ENCODE peak calls at places on chromosomes 11 and 22, in nine cellular contexts. M is ovary, W is transverse colon, H is K562, G is tibial nerve, L is A549, R is HepG2, J is GM12878, C is stomach. A is an unnamed sample.

GRCh38 chr11:128790200-128790599 is 76.9 kb downstream of the KCNJ1 start:
- DNase-seq in J (no peak), W (no peak), G (peak), M (no peak), R (no peak), C (no peak), H (no peak), L (no peak), A (no peak)

GRCh38 chr11:86487670-86488069 is 113.0 kb downstream of the CCDC81 start:
- DNase-seq in W (no peak), G (no peak), L (no peak), C (no peak), J (no peak), H (no peak), R (no peak), M (no peak), A (no peak)

GRCh38 chr11:94553938-94554337 is 10.2 kb downstream of the FUT4 start:
- DNase-seq in W (no peak), G (no peak), L (no peak), M (no peak), H (no peak), J (no peak), C (peak), R (no peak), A (no peak)

GRCh38 chr11:100730266-100730665 is 43.2 kb downstream of the ARHGAP42 start:
- DNase-seq in H (no peak), M (no peak), C (no peak), G (no peak), L (no peak), J (no peak), W (no peak), R (no peak), A (no peak)

GRCh38 chr22:48585916-48586798 is 1241.5 kb downstream of the BRD1 start:
- DNase-seq in R (no peak), C (no peak), G (no peak), H (no peak), L (no peak), M (no peak), W (no peak), J (no peak), A (no peak)

GRCh38 chr11:114987171-114987760 is 308.9 kb downstream of the NXPE2 start:
- DNase-seq in C (no peak), W (no peak), L (no peak), M (no peak), H (no peak), R (no peak), G (no peak), J (no peak), A (no peak)

GRCh38 chr22:27215826-27216320 is 558.5 kb downstream of the MIAT start:
- DNase-seq in L (no peak), J (no peak), G (no peak), H (no peak), W (no peak), R (no peak), M (peak), C (no peak), A (no peak)

GRCh38 chr11:37409124-37409523 is 811.1 kb upstream of the RAG2 start:
- DNase-seq in R (no peak), H (no peak), W (no peak), J (no peak), C (no peak), G (no peak), L (no peak), M (no peak), A (no peak)

GRCh38 chr22:40051322-40051721 is 56.6 kb downstream of the FAM83F start:
- DNase-seq in H (no peak), G (no peak), C (no peak), J (no peak), R (no peak), L (no peak), W (no peak), M (no peak), A (no peak)

GRCh38 chr11:64267207-64267945 is 16.0 kb downstream of the PLCB3 start:
- DNase-seq in R (no peak), M (no peak), W (no peak), L (no peak), C (no peak), H (no peak), J (no peak), G (no peak), A (no peak)

GRCh38 chr11:73869234-73869949 is 7.3 kb downstream of the COA4 start:
- DNase-seq in L (no peak), M (no peak), R (no peak), H (no peak), G (no peak), J (no peak), W (peak), C (no peak), A (no peak)

GRCh38 chr11:1168256-1168655 is 10.5 kb downstream of the MUC5AC start:
- DNase-seq in W (no peak), G (no peak), H (no peak), C (no peak), J (no peak), R (no peak), L (no peak), M (no peak), A (peak)
- TF ChIP-seq EP300 in W (no peak), G (no peak), H (no peak), C (no peak), J (no peak), R (no peak), L (no peak), M (no peak), A (no peak)

GRCh38 chr11:88312665-88313064 is 24.9 kb downstream of the CTSC start:
- DNase-seq in M (no peak), R (no peak), G (no peak), L (no peak), C (no peak), J (no peak), H (no peak), W (no peak), A (no peak)

GRCh38 chr11:88313441-88313840 is 24.1 kb downstream of the CTSC start:
- DNase-seq in C (no peak), R (no peak), J (no peak), G (no peak), M (no peak), H (no peak), W (no peak), L (no peak), A (no peak)

GRCh38 chr11:88315981-88316441 is 21.5 kb downstream of the CTSC start:
- DNase-seq in G (no peak), L (no peak), W (no peak), C (no peak), R (no peak), J (no peak), M (no peak), H (no peak), A (no peak)

GRCh38 chr11:88318017-88318416 is 19.5 kb downstream of the CTSC start:
- DNase-seq in G (no peak), J (no peak), R (no peak), C (no peak), L (no peak), H (no peak), W (no peak), M (no peak), A (no peak)

GRCh38 chr11:88315015-88315414 is 22.5 kb downstream of the CTSC start:
- DNase-seq in M (no peak), C (no peak), R (no peak), H (no peak), G (no peak), L (no peak), W (no peak), J (no peak), A (no peak)
- TF ChIP-seq EP300 in M (no peak), C (no peak), R (no peak), H (no peak), G (no peak), L (no peak), W (no peak), J (no peak), A (no peak)

GRCh38 chr11:416051-416756 is 1.4 kb upstream of the SIGIRR start:
- DNase-seq in G (no peak), M (no peak), C (no peak), R (no peak), J (no peak), W (peak), H (no peak), L (no peak), A (no peak)

GRCh38 chr11:415640-416041 is 842 bp upstream of the SIGIRR start:
- DNase-seq in M (no peak), G (no peak), L (no peak), H (no peak), J (no peak), R (no peak), W (peak), C (no peak), A (no peak)

GRCh38 chr11:417652-418342 is 3.0 kb upstream of the SIGIRR start:
- DNase-seq in C (no peak), G (no peak), M (no peak), R (no peak), H (no peak), J (no peak), W (peak), L (no peak), A (no peak)

GRCh38 chr11:418343-419247 is 3.8 kb upstream of the SIGIRR start:
- DNase-seq in C (no peak), J (no peak), W (peak), M (no peak), L (no peak), R (no peak), G (no peak), H (no peak), A (no peak)

GRCh38 chr11:416757-417621 is 2.2 kb upstream of the SIGIRR start:
- DNase-seq in C (peak), W (peak), R (no peak), J (no peak), L (no peak), M (peak), H (no peak), G (no peak), A (no peak)
- TF ChIP-seq EP300 in C (no peak), W (no peak), R (no peak), J (no peak), L (no peak), M (no peak), H (no peak), G (no peak), A (no peak)

DNA sequence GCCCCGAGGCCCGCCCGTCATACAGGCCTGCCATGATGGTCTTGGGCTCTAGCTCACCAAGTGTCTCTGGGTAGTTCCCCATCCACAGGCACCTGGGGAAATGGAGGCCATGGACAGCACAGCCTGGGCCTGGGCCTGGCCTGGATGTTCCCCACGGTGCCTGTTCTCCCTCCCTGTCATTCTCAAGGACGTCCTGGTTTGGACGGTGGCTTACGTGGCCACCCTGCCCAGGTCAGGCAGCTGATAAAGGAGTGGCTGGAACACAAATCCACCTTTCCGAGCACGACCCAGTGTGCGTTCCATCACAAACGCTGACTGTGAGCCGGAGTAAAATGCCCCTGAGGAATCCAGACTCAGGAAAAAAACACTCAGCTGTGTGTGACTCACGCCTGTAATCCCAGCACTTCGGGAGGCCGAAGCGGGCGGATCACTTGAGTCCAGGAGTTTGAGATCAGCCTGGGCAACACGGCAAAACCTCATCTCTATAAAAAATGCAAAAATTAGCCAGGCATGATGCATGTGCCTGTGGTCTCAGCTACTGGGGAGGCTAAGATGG is 41.2 kb upstream of the TESMIN start:
- DNase-seq in J (no peak), R (no peak), H (no peak), G (no peak), W (no peak), L (no peak), M (no peak), C (no peak), A (no peak)
- TF ChIP-seq EP300 in J (no peak), R (no peak), H (no peak), G (no peak), W (no peak), L (no peak), M (no peak), C (no peak), A (no peak)

DNA sequence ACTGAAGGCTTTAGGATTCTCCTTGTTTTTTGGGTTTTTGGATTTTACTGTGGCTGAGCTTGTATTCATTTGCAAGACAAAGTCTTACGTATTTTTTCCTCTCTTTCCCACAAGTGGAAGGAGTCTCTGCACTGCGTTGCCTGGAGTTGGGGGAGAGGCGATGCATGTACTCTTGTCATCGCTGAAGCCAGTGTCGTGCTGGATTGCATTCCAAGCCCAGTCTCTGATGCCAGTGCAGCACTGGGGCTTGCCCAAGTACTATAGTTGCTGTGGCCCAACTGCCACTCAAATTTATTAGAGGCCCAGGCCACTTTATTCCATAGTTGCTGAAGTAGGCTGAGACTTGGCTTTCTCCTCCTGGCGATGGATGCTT is 230.2 kb downstream of the DYNC2H1 start:
- DNase-seq in C (no peak), W (no peak), H (no peak), L (no peak), M (no peak), J (no peak), G (no peak), R (no peak), A (no peak)
- TF ChIP-seq EP300 in C (no peak), W (no peak), H (no peak), L (no peak), M (no peak), J (no peak), G (no peak), R (no peak), A (no peak)

GRCh38 chr11:44125598-44125997 is 30.1 kb downstream of the EXT2 start:
- DNase-seq in R (no peak), M (no peak), J (no peak), L (no peak), C (no peak), W (no peak), G (no peak), H (no peak), A (no peak)

GRCh38 chr11:44127130-44127529 is 31.7 kb downstream of the EXT2 start:
- DNase-seq in M (no peak), L (no peak), H (no peak), G (no peak), J (no peak), C (no peak), R (no peak), W (no peak), A (no peak)

GRCh38 chr11:44130751-44131150 is 35.3 kb downstream of the EXT2 start:
- DNase-seq in J (no peak), R (no peak), W (no peak), H (no peak), G (no peak), C (no peak), L (no peak), M (no peak), A (peak)

GRCh38 chr11:44126304-44126703 is 30.8 kb downstream of the EXT2 start:
- DNase-seq in W (no peak), H (no peak), R (peak), L (no peak), G (no peak), M (no peak), C (no peak), J (no peak), A (no peak)

DNA sequence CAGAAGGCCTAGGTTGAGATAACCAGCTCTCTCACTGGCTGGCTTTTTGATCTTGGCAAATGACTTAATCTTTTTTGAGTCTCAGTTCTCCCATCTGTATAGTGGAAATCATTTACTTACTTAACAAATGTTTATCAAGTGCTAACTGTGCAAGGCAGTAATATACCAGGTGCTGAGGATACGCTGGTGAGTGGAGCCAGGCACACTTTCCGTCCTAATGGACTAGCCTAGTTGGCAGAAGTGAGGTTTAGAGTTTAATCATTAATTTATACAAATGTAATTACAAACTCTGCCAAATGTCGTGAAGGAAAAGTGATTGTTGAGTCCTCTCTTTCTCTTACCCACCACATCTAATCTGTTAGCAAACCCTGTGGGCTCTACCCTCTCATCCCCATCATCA is 33.3 kb downstream of the EXT2 start:
- DNase-seq in H (no peak), G (no peak), J (no peak), W (no peak), M (no peak), L (no peak), C (no peak), R (no peak), A (no peak)
- TF ChIP-seq EP300 in H (no peak), G (no peak), J (no peak), W (no peak), M (no peak), L (no peak), C (no peak), R (no peak), A (no peak)